ENCODE peak calls at places on chromosomes 16 and 17, in eight cellular contexts. A, G, F, B, D, C, Q and W are unnamed samples.

GRCh38 chr17:3754458-3755334 is 31.0 kb downstream of the HASPIN start:
- DNase-seq in G (peak), Q (peak), C (peak), F (peak), B (peak), A (peak), D (peak), W (no peak)

GRCh38 chr17:62882878-62883277 is 74.8 kb upstream of the MARCHF10 start:
- DNase-seq in D (no peak), F (no peak), B (no peak), C (no peak), Q (no peak), G (no peak), A (no peak), W (no peak)

GRCh38 chr16:2707368-2708289 is 12.4 kb downstream of the PRSS27 start:
- DNase-seq in A (no peak), F (no peak), C (no peak), B (no peak), Q (no peak), D (no peak), G (no peak), W (no peak)

GRCh38 chr16:81713796-81714195 is 65.3 kb upstream of the PLCG2 start:
- DNase-seq in C (no peak), A (no peak), Q (no peak), D (no peak), B (no peak), G (no peak), F (no peak), W (no peak)

GRCh38 chr17:77839324-77840155 is 119.0 kb upstream of the TNRC6C start:
- DNase-seq in A (no peak), B (no peak), D (no peak), C (no peak), F (no peak), G (no peak), Q (no peak), W (no peak)

GRCh38 chr17:8894673-8895578 is 27.5 kb upstream of the PIK3R6 start:
- DNase-seq in Q (peak), B (peak), D (peak), F (peak), G (peak), A (no peak), C (no peak), W (peak)

GRCh38 chr17:8867361-8867981 is at the start of gene PIK3R6:
- DNase-seq in G (no peak), Q (no peak), C (no peak), F (no peak), D (no peak), B (no peak), A (no peak), W (no peak)

GRCh38 chr16:64791756-64792155 is 330.1 kb downstream of the CDH11 start:
- DNase-seq in C (no peak), D (no peak), G (no peak), F (no peak), B (no peak), A (no peak), Q (no peak), W (no peak)

GRCh38 chr17:3004925-3005324 is 58.5 kb downstream of the OR1D5 start:
- DNase-seq in B (no peak), G (no peak), A (no peak), D (no peak), Q (no peak), C (no peak), F (no peak), W (no peak)

GRCh38 chr17:6465206-6466003 is 21.1 kb downstream of the PIMREG start:
- DNase-seq in B (no peak), G (no peak), D (no peak), A (no peak), F (no peak), C (no peak), Q (no peak), W (no peak)